ENCODE peak calls at places on chromosome 18, in eight cellular contexts. C is kidney epithelial cell, V is fibroblast of lung, B is PC-9, L is fibroblast of mammary gland, A is gastrocnemius medialis, F is adrenal gland, D is lower lobe of right lung. J is an unnamed sample.

GRCh38 chr18:67035026-67035425 is 431.1 kb upstream of the CDH19 start:
- DNase-seq in B (no peak), L (no peak), D (no peak), F (no peak), V (no peak), A (no peak), C (no peak), J (no peak)

GRCh38 chr18:50045126-50045525 is 149.8 kb downstream of the MYO5B start:
- DNase-seq in F (no peak), B (no peak), C (no peak), V (no peak), L (no peak), A (no peak), D (no peak), J (no peak)

GRCh38 chr18:77749189-77749588 is 499.5 kb downstream of the GALR1 start:
- DNase-seq in L (peak), D (no peak), V (no peak), F (no peak), C (no peak), B (peak), A (no peak), J (no peak)

GRCh38 chr18:35247412-35248249 is 6.8 kb downstream of the ZNF397 start:
- DNase-seq in A (no peak), D (no peak), V (no peak), C (no peak), L (no peak), F (no peak), B (no peak), J (no peak)

GRCh38 chr18:73724908-73725307 is 422.7 kb downstream of the FBXO15 start:
- DNase-seq in B (no peak), D (no peak), V (peak), C (no peak), F (no peak), L (peak), A (no peak), J (peak)

GRCh38 chr18:55402731-55403405 is 185.1 kb downstream of the TCF4 start:
- DNase-seq in F (peak), C (no peak), D (no peak), V (peak), B (no peak), A (no peak), L (no peak), J (peak)

GRCh38 chr18:51089691-51090090 is 59.7 kb downstream of the SMAD4 start:
- DNase-seq in C (no peak), V (peak), L (peak), A (no peak), F (no peak), B (no peak), D (no peak), J (no peak)

GRCh38 chr18:50558948-50559749 is 738 bp upstream of the MAPK4 start:
- DNase-seq in F (no peak), C (no peak), A (no peak), V (no peak), B (no peak), D (no peak), L (no peak), J (no peak)

GRCh38 chr18:10901329-10901728 is 248.0 kb downstream of the PIEZO2 start:
- DNase-seq in V (no peak), D (no peak), F (no peak), L (no peak), B (no peak), C (no peak), A (no peak), J (no peak)

GRCh38 chr18:74682141-74682997 is 84.7 kb downstream of the ZNF407 start:
- DNase-seq in C (no peak), F (no peak), D (no peak), V (peak), L (peak), A (no peak), B (no peak), J (peak)

GRCh38 chr18:77263471-77263774 is 13.8 kb downstream of the GALR1 start:
- DNase-seq in L (no peak), B (no peak), A (no peak), V (no peak), F (no peak), D (no peak), C (no peak), J (no peak)

GRCh38 chr18:79856119-79857080 is 58.7 kb downstream of the KCNG2 start:
- DNase-seq in V (peak), A (no peak), L (peak), B (no peak), D (no peak), C (no peak), F (no peak), J (no peak)

GRCh38 chr18:66872277-66872676 is 268.4 kb upstream of the CDH19 start:
- DNase-seq in D (no peak), B (no peak), C (no peak), F (no peak), V (peak), L (peak), A (no peak), J (peak)

GRCh38 chr18:6741290-6741689 is 11.8 kb downstream of the ARHGAP28 start:
- DNase-seq in D (no peak), V (peak), F (peak), B (no peak), L (peak), A (peak), C (peak), J (peak)

GRCh38 chr18:57906852-57907251 is 103.7 kb upstream of the ATP8B1 start:
- DNase-seq in B (no peak), C (no peak), V (no peak), F (no peak), L (no peak), A (no peak), D (no peak), J (no peak)

GRCh38 chr18:53191634-53192033 is 851.6 kb downstream of the DCC start:
- DNase-seq in C (no peak), L (no peak), B (no peak), F (no peak), D (no peak), V (no peak), A (no peak), J (peak)

GRCh38 chr18:68397241-68398035 is 317.5 kb downstream of the TMX3 start:
- DNase-seq in F (no peak), C (no peak), D (no peak), A (no peak), V (peak), B (no peak), L (peak), J (peak)

GRCh38 chr18:901769-902168 is 2.9 kb upstream of the ADCYAP1 start:
- DNase-seq in F (no peak), V (no peak), A (no peak), C (no peak), D (no peak), B (no peak), L (no peak), J (no peak)

GRCh38 chr18:79818631-79819030 is 20.9 kb downstream of the KCNG2 start:
- DNase-seq in F (no peak), A (no peak), D (no peak), V (no peak), C (no peak), L (no peak), B (no peak), J (no peak)

GRCh38 chr18:43661570-43661969 is 384.3 kb upstream of the SYT4 start:
- DNase-seq in L (peak), D (no peak), B (peak), C (peak), A (no peak), F (no peak), V (peak), J (peak)

GRCh38 chr18:6428851-6429395 is 14.2 kb upstream of the L3MBTL4 start:
- DNase-seq in L (no peak), A (no peak), V (no peak), C (no peak), D (no peak), B (no peak), F (no peak), J (no peak)

GRCh38 chr18:58228176-58228575 is 184.2 kb downstream of the NEDD4L start:
- DNase-seq in A (no peak), B (no peak), C (no peak), D (peak), F (no peak), L (no peak), V (no peak), J (no peak)

GRCh38 chr18:11412790-11413189 is 196.6 kb upstream of the SLC35G4 start:
- DNase-seq in L (peak), F (no peak), B (no peak), D (no peak), C (no peak), V (no peak), A (no peak), J (no peak)

GRCh38 chr18:68275616-68276015 is 439.3 kb downstream of the TMX3 start:
- DNase-seq in B (no peak), D (no peak), L (peak), V (peak), C (peak), F (no peak), A (no peak), J (peak)

GRCh38 chr18:70289351-70290330 is 796 bp downstream of the SOCS6 start:
- DNase-seq in V (peak), F (peak), B (peak), C (no peak), A (no peak), D (peak), L (no peak), J (peak)

GRCh38 chr18:29234751-29235150 is 1057.8 kb upstream of the CDH2 start:
- DNase-seq in L (no peak), C (no peak), A (no peak), D (no peak), F (no peak), B (no peak), V (no peak), J (no peak)

GRCh38 chr18:45621068-45621511 is 5.8 kb downstream of the SLC14A2 start:
- DNase-seq in D (no peak), C (no peak), V (peak), F (peak), L (peak), A (peak), B (peak), J (peak)

GRCh38 chr18:64134044-64134757 is 14.7 kb downstream of the LINC00305 start:
- DNase-seq in A (no peak), F (no peak), L (no peak), B (no peak), C (peak), V (peak), D (no peak), J (peak)

GRCh38 chr18:58135170-58135569 is 91.1 kb downstream of the NEDD4L start:
- DNase-seq in D (no peak), F (no peak), V (peak), L (peak), C (peak), A (no peak), B (no peak), J (peak)

GRCh38 chr18:77737412-77737811 is 487.8 kb downstream of the GALR1 start:
- DNase-seq in C (no peak), F (no peak), B (no peak), A (no peak), L (no peak), V (no peak), D (no peak), J (no peak)

GRCh38 chr18:48345596-48345995 is 63.6 kb downstream of the ZBTB7C start:
- DNase-seq in L (peak), V (no peak), B (no peak), D (no peak), A (no peak), C (no peak), F (no peak), J (peak)

GRCh38 chr18:56235061-56235772 is 403.2 kb downstream of the TXNL1 start:
- DNase-seq in A (no peak), B (no peak), V (peak), D (no peak), C (no peak), F (no peak), L (no peak), J (peak)

GRCh38 chr18:9534844-9535243 is 59.5 kb downstream of the RALBP1 start:
- DNase-seq in V (no peak), D (no peak), F (no peak), C (no peak), L (no peak), B (no peak), A (no peak), J (no peak)

GRCh38 chr18:9557250-9557943 is 57.0 kb downstream of the PPP4R1 start:
- DNase-seq in F (no peak), L (no peak), V (no peak), A (no peak), D (no peak), B (no peak), C (no peak), J (no peak)

GRCh38 chr18:42976869-42977268 is 138.6 kb downstream of the RIT2 start:
- DNase-seq in B (no peak), D (no peak), A (no peak), C (no peak), V (no peak), F (no peak), L (no peak), J (no peak)

GRCh38 chr18:49364821-49365220 is 95.6 kb downstream of the DYM start:
- DNase-seq in B (no peak), L (no peak), F (no peak), D (no peak), A (no peak), C (no peak), V (no peak), J (no peak)

GRCh38 chr18:28161608-28162599 is 15.0 kb downstream of the CDH2 start:
- DNase-seq in F (peak), L (peak), V (peak), D (no peak), C (peak), B (no peak), A (no peak), J (no peak)

GRCh38 chr18:57947117-57947516 is 96.9 kb upstream of the NEDD4L start:
- DNase-seq in D (no peak), V (no peak), B (no peak), L (no peak), A (no peak), C (no peak), F (no peak), J (no peak)

GRCh38 chr18:32010124-32010745 is 8.4 kb upstream of the RNF125 start:
- DNase-seq in L (peak), A (no peak), V (no peak), F (no peak), D (no peak), B (no peak), C (no peak), J (no peak)

GRCh38 chr18:13216732-13217465 is 1.7 kb upstream of the LDLRAD4 start:
- DNase-seq in C (no peak), A (peak), B (no peak), D (no peak), L (no peak), F (peak), V (peak), J (no peak)
- TF ChIP-seq CTCF in C (no peak), A (peak), B (no peak), D (peak), L (no peak), F (peak), V (peak), J (peak)

GRCh38 chr18:3652380-3653262 is 202.6 kb downstream of the TGIF1 start:
- DNase-seq in A (no peak), L (peak), B (peak), D (no peak), C (peak), F (peak), V (peak), J (peak)
- H3K4me3 ChIP-seq in A (no peak), L (no peak), B (peak), D (no peak), C (no peak), F (no peak), V (no peak), J (no peak)

DNA sequence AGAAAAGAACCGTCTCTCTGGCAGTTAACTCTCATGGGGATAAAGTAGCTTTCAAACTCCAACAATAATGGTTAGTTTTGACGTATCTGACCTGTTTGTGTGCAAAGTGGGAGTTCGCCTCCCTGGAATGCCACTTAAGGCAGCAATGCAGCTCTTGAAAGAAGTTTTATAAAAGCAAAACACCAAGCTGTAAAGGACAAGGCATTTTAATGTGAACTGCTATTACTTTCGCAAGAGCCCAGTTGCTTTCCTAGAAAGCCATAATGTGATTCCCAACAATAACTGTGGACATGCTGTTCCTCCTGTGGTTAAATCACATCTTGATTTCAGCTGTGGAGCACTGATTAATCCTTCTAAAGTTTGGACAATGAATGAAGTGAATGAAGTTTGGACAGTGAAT is 303.7 kb downstream of the PTPRM start:
- DNase-seq in V (peak), B (no peak), D (no peak), C (no peak), L (peak), A (no peak), F (no peak), J (peak)
- TF ChIP-seq CTCF in V (no peak), B (no peak), D (no peak), C (no peak), L (no peak), A (no peak), F (no peak), J (no peak)

DNA sequence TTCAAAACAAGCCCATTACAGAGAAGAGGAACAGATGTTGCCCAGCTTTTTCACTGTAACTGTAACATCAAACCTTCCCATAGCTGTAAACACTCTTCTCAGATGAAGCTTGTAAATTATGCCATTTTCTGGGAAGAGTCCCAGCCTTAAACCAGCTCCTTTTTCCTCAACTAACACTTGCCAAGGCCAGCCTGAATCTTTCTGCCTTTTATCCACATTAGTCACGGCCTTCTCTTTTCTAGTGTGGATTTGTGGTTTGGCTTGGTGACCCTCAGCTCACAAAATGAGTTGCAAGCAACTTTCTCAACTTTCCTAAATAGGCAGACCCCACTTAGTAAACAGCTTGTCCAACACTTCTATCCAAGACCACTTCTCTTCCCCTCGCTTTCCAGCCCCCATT is 90.2 kb downstream of the CABLES1 start:
- DNase-seq in V (peak), B (no peak), D (no peak), A (peak), F (peak), C (no peak), L (peak), J (peak)
- H3K4me3 ChIP-seq in V (no peak), B (no peak), D (no peak), A (no peak), F (no peak), C (no peak), L (no peak), J (no peak)

GRCh38 chr18:8069708-8070107 is 502.6 kb downstream of the PTPRM start:
- DNase-seq in B (no peak), D (no peak), F (no peak), A (peak), C (no peak), L (no peak), V (no peak), J (no peak)

DNA sequence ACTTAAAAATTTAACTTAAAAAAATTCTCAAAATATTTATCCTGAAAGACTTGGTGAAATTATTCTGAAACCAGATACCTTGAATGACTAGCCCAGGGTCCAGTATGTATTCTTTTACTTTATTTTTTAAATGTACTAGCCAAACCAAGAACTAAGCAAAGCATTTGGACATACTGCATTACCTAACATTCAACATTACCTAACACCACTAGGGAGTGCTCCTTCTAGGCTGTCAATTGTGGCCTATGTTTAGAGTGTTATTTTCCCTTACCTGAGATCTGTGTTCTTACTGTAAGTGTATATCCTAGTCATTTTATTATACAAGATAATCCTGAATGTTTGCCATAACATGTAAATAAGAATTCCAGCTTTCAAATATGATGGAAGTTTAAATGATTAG is 496.6 kb downstream of the PTPRM start:
- DNase-seq in B (no peak), A (no peak), F (no peak), V (no peak), L (no peak), C (no peak), D (no peak), J (no peak)
- TF ChIP-seq CTCF in B (no peak), A (no peak), F (no peak), V (no peak), L (no peak), C (no peak), D (no peak), J (no peak)

J was measured in astrocyte of the spinal cord.